ENCODE peak calls at places on chromosome 4, in five cellular contexts. E, J, S, G and Y are unnamed samples.

GRCh38 chr4:173508386-173509002 is 21.5 kb downstream of the HAND2 start:
- DNase-seq in E (no peak), J (no peak), S (no peak), G (no peak), Y (no peak)

GRCh38 chr4:20431422-20432014 is 179.8 kb downstream of the SLIT2 start:
- DNase-seq in E (no peak), J (peak; percentile 23), S (no peak), G (no peak), Y (no peak)

GRCh38 chr4:37008199-37008598 is 236.3 kb upstream of the NWD2 start:
- DNase-seq in E (no peak), J (peak; percentile 5), S (no peak), G (no peak), Y (no peak)

GRCh38 chr4:187070158-187070557 is 346.5 kb upstream of the FAT1 start:
- DNase-seq in E (no peak), J (no peak), S (no peak), G (no peak), Y (no peak)

GRCh38 chr4:25477251-25477650 is 100.2 kb downstream of the ANAPC4 start:
- DNase-seq in E (no peak), J (no peak), S (no peak), G (no peak), Y (no peak)

GRCh38 chr4:4427478-4427870 is 40.6 kb downstream of the NSG1 start:
- DNase-seq in E (no peak), J (no peak), S (no peak), G (no peak), Y (no peak)

GRCh38 chr4:150302553-150302952 is 224.3 kb downstream of the DCLK2 start:
- DNase-seq in E (no peak), J (peak; percentile 98), S (no peak), G (no peak), Y (peak; percentile 76)

GRCh38 chr4:188387134-188387791 is 248.0 kb downstream of the TRIML1 start:
- DNase-seq in E (no peak), J (no peak), S (peak; percentile 9), G (no peak), Y (peak; percentile 41)

GRCh38 chr4:71283642-71284257 is 55.1 kb upstream of the SLC4A4 start:
- DNase-seq in E (no peak), J (no peak), S (no peak), G (no peak), Y (no peak)